ENCODE peak calls at places on chromosomes 3 and 15, in four cellular contexts. One of them, this sample, is unnamed.

GRCh38 chr3:54999159-54999558 is 71.3 kb upstream of the LRTM1 start:
- DNase-seq in HepG2: peak; percentile 2
- DNase-seq in GM12878: no peak
- DNase-seq in SK-N-SH: no peak
- DNase-seq in this sample: peak; percentile 27

GRCh38 chr3:44795197-44795596 is 33.6 kb downstream of the KIF15 start:
- DNase-seq in HepG2: no peak
- DNase-seq in GM12878: no peak
- DNase-seq in SK-N-SH: no peak
- DNase-seq in this sample: no peak

GRCh38 chr3:9192238-9192637 is 57.2 kb downstream of the SRGAP3 start:
- DNase-seq in HepG2: peak; percentile 21
- DNase-seq in GM12878: no peak
- DNase-seq in SK-N-SH: no peak
- DNase-seq in this sample: no peak

GRCh38 chr3:107367353-107367752 is 9.9 kb upstream of the CCDC54 start:
- DNase-seq in HepG2: no peak
- DNase-seq in GM12878: no peak
- DNase-seq in SK-N-SH: no peak
- DNase-seq in this sample: peak; percentile 28

GRCh38 chr3:52891615-52892081 is 5.7 kb downstream of the STIMATE start:
- DNase-seq in HepG2: peak; percentile 66
- DNase-seq in GM12878: no peak
- DNase-seq in SK-N-SH: no peak
- DNase-seq in this sample: no peak

GRCh38 chr15:48494646-48495045 is 150.9 kb downstream of the FBN1 start:
- DNase-seq in HepG2: no peak
- DNase-seq in GM12878: no peak
- DNase-seq in SK-N-SH: no peak
- DNase-seq in this sample: no peak

GRCh38 chr15:71892335-71892734 is 82.0 kb downstream of the NR2E3 start:
- DNase-seq in HepG2: no peak
- DNase-seq in GM12878: no peak
- DNase-seq in SK-N-SH: no peak
- DNase-seq in this sample: no peak

GRCh38 chr15:101664303-101664913 is 12.2 kb upstream of the TM2D3 start:
- DNase-seq in HepG2: peak; percentile 13
- DNase-seq in GM12878: no peak
- DNase-seq in SK-N-SH: no peak
- DNase-seq in this sample: peak; percentile 54

GRCh38 chr15:78103406-78104118 is 11.2 kb downstream of the SH2D7 start:
- DNase-seq in HepG2: no peak
- DNase-seq in GM12878: peak; percentile 67
- DNase-seq in SK-N-SH: no peak
- DNase-seq in this sample: no peak

GRCh38 chr3:140344601-140345000 is 333.3 kb upstream of the TRIM42 start:
- DNase-seq in HepG2: no peak
- DNase-seq in GM12878: no peak
- DNase-seq in SK-N-SH: no peak
- DNase-seq in this sample: no peak

GRCh38 chr3:50417637-50418033 is 58.3 kb upstream of the TMEM115 start:
- DNase-seq in HepG2: no peak
- DNase-seq in GM12878: no peak
- DNase-seq in SK-N-SH: no peak
- DNase-seq in this sample: no peak

GRCh38 chr3:13896473-13897154 is 16.7 kb upstream of the WNT7A start:
- DNase-seq in HepG2: peak; percentile 70
- DNase-seq in GM12878: peak; percentile 16
- DNase-seq in SK-N-SH: peak; percentile 70
- DNase-seq in this sample: peak; percentile 78

DNA sequence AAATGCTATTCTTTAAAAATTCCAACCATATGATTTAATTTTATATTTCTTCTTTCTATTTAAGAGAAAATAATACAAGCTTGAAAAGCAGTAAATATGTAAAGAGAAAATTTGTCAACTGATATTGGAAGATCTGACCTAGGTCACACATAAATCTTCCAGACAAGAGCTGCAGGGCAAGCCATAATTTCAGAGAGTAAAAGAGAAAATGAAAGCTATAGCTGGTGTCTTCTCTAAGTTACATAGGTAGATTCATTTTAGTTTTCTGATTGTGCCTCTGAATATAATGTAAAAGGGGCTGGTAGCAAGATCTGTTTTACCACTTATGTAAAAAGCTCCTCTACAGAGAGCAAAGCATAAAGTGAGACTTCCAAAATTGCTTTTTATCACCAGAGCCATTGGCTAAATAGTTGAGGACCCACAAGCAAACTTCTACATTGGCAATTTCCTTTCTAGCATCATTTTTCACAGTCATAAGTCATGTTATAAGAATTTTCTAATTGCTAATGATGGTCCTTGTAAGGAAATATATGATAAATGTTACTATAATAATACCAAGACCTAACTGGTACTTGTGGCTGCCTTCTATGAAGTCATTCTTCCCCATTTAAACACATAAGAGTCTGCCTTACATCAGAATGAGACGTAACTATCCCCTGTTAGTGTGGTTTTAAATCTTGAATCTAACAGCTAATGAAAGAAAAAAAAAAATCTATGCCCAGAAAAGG is 80.8 kb upstream of the SKOR1 start:
- DNase-seq in HepG2: no peak
- DNase-seq in GM12878: no peak
- DNase-seq in SK-N-SH: no peak
- DNase-seq in this sample: no peak
- TF ChIP-seq PBX3 in HepG2: no peak
- TF ChIP-seq PBX3 in GM12878: no peak
- TF ChIP-seq PBX3 in SK-N-SH: no peak
- TF ChIP-seq PBX3 in this sample: no peak

GRCh38 chr3:156448300-156448699 is 106.6 kb downstream of the SSR3 start:
- DNase-seq in HepG2: peak; percentile 5
- DNase-seq in GM12878: no peak
- DNase-seq in SK-N-SH: no peak
- DNase-seq in this sample: peak; percentile 36
- TF ChIP-seq PBX3 in HepG2: no peak
- TF ChIP-seq PBX3 in GM12878: no peak
- TF ChIP-seq PBX3 in SK-N-SH: no peak
- TF ChIP-seq PBX3 in this sample: no peak

DNA sequence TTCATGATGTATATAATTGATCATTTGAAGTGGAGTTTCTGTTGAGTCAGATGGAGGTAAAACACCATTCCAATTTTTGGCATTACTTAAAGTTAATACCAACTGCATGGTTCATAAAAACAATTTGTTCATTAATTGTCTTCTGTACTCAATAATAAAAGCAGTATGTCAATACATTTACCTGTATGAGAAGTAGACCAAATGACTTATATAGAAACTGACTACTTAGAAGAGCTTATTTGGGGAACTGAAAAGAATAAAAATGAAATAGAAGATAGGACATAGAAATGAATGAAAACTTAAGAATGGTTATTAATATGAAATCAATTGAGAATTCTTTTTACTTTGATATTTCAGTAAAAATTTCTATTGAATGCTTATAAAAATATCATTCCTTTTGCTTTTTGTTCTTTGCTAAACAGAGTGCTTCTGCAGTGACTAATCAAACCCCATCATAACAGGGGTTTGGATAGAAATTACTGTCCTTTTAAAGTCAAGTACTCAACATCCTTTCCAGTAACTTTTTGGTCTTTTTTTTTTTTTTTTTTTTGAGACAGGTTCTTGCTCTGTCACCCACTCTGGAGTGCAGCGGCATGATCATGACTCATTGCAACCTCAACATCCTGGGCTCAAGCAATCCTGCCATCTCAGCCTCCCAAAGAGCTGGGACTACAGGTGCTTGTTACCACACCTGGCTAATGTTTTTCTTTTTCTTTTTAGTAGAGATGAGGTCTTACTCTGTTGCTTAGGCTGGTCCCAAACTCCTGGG is 6.5 kb upstream of the CRYBG3 start:
- DNase-seq in HepG2: no peak
- DNase-seq in GM12878: no peak
- DNase-seq in SK-N-SH: no peak
- DNase-seq in this sample: no peak
- TF ChIP-seq PBX3 in HepG2: no peak
- TF ChIP-seq PBX3 in GM12878: no peak
- TF ChIP-seq PBX3 in SK-N-SH: no peak
- TF ChIP-seq PBX3 in this sample: no peak

GRCh38 chr15:69296606-69297005 is 2.1 kb upstream of the PAQR5 start:
- DNase-seq in HepG2: no peak
- DNase-seq in GM12878: no peak
- DNase-seq in SK-N-SH: no peak
- DNase-seq in this sample: no peak
- TF ChIP-seq PBX3 in HepG2: no peak
- TF ChIP-seq PBX3 in GM12878: no peak
- TF ChIP-seq PBX3 in SK-N-SH: no peak
- TF ChIP-seq PBX3 in this sample: no peak

GRCh38 chr3:38117163-38117716 is 19.7 kb downstream of the ACAA1 start:
- DNase-seq in HepG2: no peak
- DNase-seq in GM12878: no peak
- DNase-seq in SK-N-SH: no peak
- DNase-seq in this sample: no peak
- TF ChIP-seq PBX3 in HepG2: no peak
- TF ChIP-seq PBX3 in GM12878: no peak
- TF ChIP-seq PBX3 in SK-N-SH: no peak
- TF ChIP-seq PBX3 in this sample: no peak

GRCh38 chr3:152547153-152547552 is 278.4 kb downstream of the MBNL1 start:
- DNase-seq in HepG2: no peak
- DNase-seq in GM12878: no peak
- DNase-seq in SK-N-SH: no peak
- DNase-seq in this sample: no peak

GRCh38 chr3:152554980-152555379 is 280.0 kb upstream of the P2RY1 start:
- DNase-seq in HepG2: no peak
- DNase-seq in GM12878: no peak
- DNase-seq in SK-N-SH: no peak
- DNase-seq in this sample: no peak

DNA sequence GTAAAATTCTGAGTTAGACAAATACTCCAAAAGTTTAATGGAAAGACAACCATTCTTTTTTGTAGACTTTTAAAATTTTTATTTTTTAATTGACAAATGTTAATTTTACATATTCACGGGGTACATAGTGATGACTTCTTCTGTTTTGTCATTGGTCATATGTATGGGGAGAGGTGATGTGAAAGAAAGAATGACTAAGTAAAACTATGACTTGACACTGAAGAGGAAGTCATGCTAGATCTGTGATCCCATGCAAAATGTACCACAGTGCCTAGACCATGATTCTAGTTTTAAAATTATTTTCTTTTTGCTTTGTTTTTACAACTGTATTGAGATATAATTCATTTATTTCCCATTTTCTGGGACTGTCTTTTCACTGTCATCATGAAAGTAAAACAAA is 281.6 kb downstream of the MBNL1 start:
- DNase-seq in HepG2: no peak
- DNase-seq in GM12878: no peak
- DNase-seq in SK-N-SH: no peak
- DNase-seq in this sample: no peak
- TF ChIP-seq PBX3 in HepG2: no peak
- TF ChIP-seq PBX3 in GM12878: no peak
- TF ChIP-seq PBX3 in SK-N-SH: no peak
- TF ChIP-seq PBX3 in this sample: no peak

DNA sequence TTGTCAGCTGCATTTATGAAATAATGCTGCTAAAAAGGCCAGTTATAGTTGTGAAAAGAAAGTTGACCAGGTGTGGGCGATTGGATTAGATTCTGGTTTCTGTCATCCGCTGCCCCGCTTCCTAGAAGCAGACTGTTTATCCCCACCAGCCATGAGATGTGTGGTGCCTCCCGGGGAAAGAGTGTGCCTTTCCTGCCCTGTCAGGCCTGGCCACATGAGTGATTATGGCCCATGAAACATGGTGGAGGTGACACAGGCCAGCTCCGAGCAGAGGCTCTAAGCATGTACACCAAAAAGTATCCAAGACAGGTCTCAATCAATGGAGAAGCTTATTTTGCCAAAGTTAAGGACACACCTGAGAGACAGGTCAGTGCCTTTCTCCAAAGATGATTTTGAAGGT is 85.4 kb upstream of the ABHD2 start:
- DNase-seq in HepG2: no peak
- DNase-seq in GM12878: no peak
- DNase-seq in SK-N-SH: peak; percentile 33
- DNase-seq in this sample: no peak
- TF ChIP-seq PBX3 in HepG2: no peak
- TF ChIP-seq PBX3 in GM12878: no peak
- TF ChIP-seq PBX3 in SK-N-SH: no peak
- TF ChIP-seq PBX3 in this sample: no peak

GRCh38 chr15:59116141-59116540 is 11.2 kb downstream of the CCNB2 start:
- DNase-seq in HepG2: no peak
- DNase-seq in GM12878: no peak
- DNase-seq in SK-N-SH: no peak
- DNase-seq in this sample: no peak
- TF ChIP-seq PBX3 in HepG2: no peak
- TF ChIP-seq PBX3 in GM12878: no peak
- TF ChIP-seq PBX3 in SK-N-SH: no peak
- TF ChIP-seq PBX3 in this sample: no peak